ENCODE peak calls at places on chromosomes 11 and 22, in five cellular contexts. V is NCI-H1417, E is ovary, T is AG08395, Y is neuronal stem cell. P is an unnamed sample.

GRCh38 chr11:76623171-76623883 is 47.2 kb downstream of the LRRC32 start:
- DNase-seq in V (peak), E (peak), T (peak), Y (no peak), P (no peak)

GRCh38 chr22:47022075-47022473 is 259.6 kb downstream of the TBC1D22A start:
- DNase-seq in V (no peak), E (no peak), T (peak), Y (no peak), P (no peak)

GRCh38 chr11:128039140-128040021 is 548.0 kb downstream of the ETS1 start:
- DNase-seq in V (no peak), E (no peak), T (peak), Y (no peak), P (no peak)

GRCh38 chr11:132874638-132875037 is 657.7 kb downstream of the OPCML start:
- DNase-seq in V (peak), E (no peak), T (peak), Y (no peak), P (no peak)

GRCh38 chr22:38941488-38941987 is 15.9 kb upstream of the APOBEC3A start:
- DNase-seq in V (no peak), E (no peak), T (no peak), Y (no peak), P (no peak)

GRCh38 chr11:27471588-27472397 is 797 bp downstream of the LGR4 start:
- DNase-seq in V (peak), E (peak), T (no peak), Y (peak), P (peak)

GRCh38 chr11:59865031-59865430 is 1.3 kb downstream of the TCN1 start:
- DNase-seq in V (no peak), E (no peak), T (no peak), Y (no peak), P (no peak)

GRCh38 chr22:26367402-26368245 is 61.4 kb upstream of the ASPHD2 start:
- DNase-seq in V (peak), E (no peak), T (peak), Y (peak), P (peak)

GRCh38 chr22:36480941-36481392 is 473 bp downstream of the TXN2 start:
- DNase-seq in V (no peak), E (no peak), T (no peak), Y (no peak), P (no peak)

GRCh38 chr22:33996824-33997223 is 76.5 kb upstream of the LARGE1 start:
- DNase-seq in V (no peak), E (no peak), T (no peak), Y (no peak), P (no peak)

GRCh38 chr11:123429851-123430735 is at the start of gene GRAMD1B:
- DNase-seq in V (peak), E (peak), T (peak), Y (peak), P (peak)

P was measured in mesothelial cell of epicardium.